ENCODE peak calls at places on chromosome 3, in seven cellular contexts. H is KG1, X is HFFc6, L is MV-4-11, D is mammary epithelial cell, P is activated gamma-delta T cell, Y is HS-27A. G is an unnamed sample.

GRCh38 chr3:158770254-158771017 is 31.4 kb upstream of the MFSD1 start:
- DNase-seq in D (peak; percentile 75), P (no peak), Y (no peak), X (peak; percentile 65), H (no peak), L (no peak), G (peak; percentile 95)

GRCh38 chr3:58628823-58629562 is 37.6 kb downstream of the FAM3D start:
- DNase-seq in L (no peak), H (no peak), P (no peak), X (peak; percentile 94), D (no peak), Y (peak; percentile 78), G (peak; percentile 92)

GRCh38 chr3:127288921-127289645 is 1.2 kb upstream of the PRR20G start:
- DNase-seq in L (peak; percentile 11), D (no peak), X (no peak), Y (no peak), P (no peak), H (no peak), G (no peak)

GRCh38 chr3:191961529-191961928 is 500.6 kb downstream of the PYDC2 start:
- DNase-seq in L (no peak), X (no peak), P (no peak), Y (no peak), H (no peak), D (no peak), G (no peak)

GRCh38 chr3:159884661-159885402 is 103.8 kb upstream of the IL12A start:
- DNase-seq in P (no peak), Y (no peak), L (peak; percentile 37), H (peak; percentile 16), D (no peak), X (peak; percentile 40), G (peak; percentile 57)

GRCh38 chr3:101119535-101119934 is 126.3 kb upstream of the ABI3BP start:
- DNase-seq in X (peak; percentile 43), H (no peak), D (peak; percentile 1), L (no peak), Y (no peak), P (no peak), G (peak; percentile 83)

GRCh38 chr3:81823882-81824395 is 62.5 kb upstream of the GBE1 start:
- DNase-seq in X (no peak), L (peak; percentile 79), D (no peak), P (no peak), Y (no peak), H (peak; percentile 21), G (no peak)

GRCh38 chr3:170321326-170322034 is 36.0 kb upstream of the SKIL start:
- DNase-seq in P (no peak), X (no peak), D (peak; percentile 18), H (no peak), Y (no peak), L (peak; percentile 45), G (no peak)

GRCh38 chr3:58260261-58260731 is 22.7 kb downstream of the ABHD6 start:
- DNase-seq in H (no peak), P (no peak), L (peak; percentile 92), X (peak; percentile 89), D (peak; percentile 35), Y (peak; percentile 30), G (peak; percentile 67)

GRCh38 chr3:32406481-32407408 is 15.1 kb downstream of the CMTM7 start:
- DNase-seq in L (peak; percentile 91), D (peak; percentile 82), P (no peak), Y (no peak), X (no peak), H (no peak), G (no peak)

GRCh38 chr3:149648525-149648924 is 9.3 kb downstream of the WWTR1 start:
- DNase-seq in D (peak; percentile 55), Y (no peak), X (no peak), H (no peak), L (no peak), P (no peak), G (no peak)

GRCh38 chr3:55446860-55447259 is 40.2 kb downstream of the WNT5A start:
- DNase-seq in L (no peak), X (no peak), Y (no peak), D (no peak), H (no peak), P (no peak), G (no peak)

GRCh38 chr3:48465531-48466378 is 19.2 kb downstream of the ATRIP start:
- DNase-seq in D (peak; percentile 100), P (peak; percentile 56), X (peak; percentile 100), Y (peak; percentile 99), L (peak; percentile 92), H (peak; percentile 51), G (peak; percentile 100)

GRCh38 chr3:136250862-136251460 is 821 bp downstream of the PCCB start:
- DNase-seq in P (no peak), H (peak; percentile 31), Y (no peak), D (peak; percentile 48), X (peak; percentile 10), L (peak; percentile 78), G (peak; percentile 35)

GRCh38 chr3:140447136-140447535 is 230.7 kb upstream of the TRIM42 start:
- DNase-seq in H (no peak), D (no peak), P (no peak), X (no peak), Y (no peak), L (no peak), G (no peak)

GRCh38 chr3:152061296-152061695 is 187.9 kb downstream of the SUCNR1 start:
- DNase-seq in X (no peak), P (no peak), H (no peak), D (no peak), L (no peak), Y (no peak), G (no peak)

GRCh38 chr3:22729981-22730380 is 473.1 kb upstream of the UBE2E2 start:
- DNase-seq in P (no peak), L (no peak), X (no peak), Y (no peak), D (peak; percentile 2), H (no peak), G (peak; percentile 7)

GRCh38 chr3:135982922-135983581 is 17.5 kb downstream of the PPP2R3A start:
- DNase-seq in H (no peak), P (no peak), L (no peak), Y (no peak), D (peak; percentile 60), X (peak; percentile 48), G (peak; percentile 57)

GRCh38 chr3:71441217-71441924 is 142.2 kb downstream of the FOXP1 start:
- DNase-seq in X (no peak), H (no peak), L (no peak), P (no peak), D (no peak), Y (no peak), G (no peak)

GRCh38 chr3:47780727-47781325 is 867 bp downstream of the SMARCC1 start:
- DNase-seq in P (no peak), Y (peak; percentile 43), X (peak; percentile 4), L (no peak), H (no peak), D (no peak), G (peak; percentile 29)

G was measured in iris pigment epithelial cell.